ENCODE peak calls at places on chromosomes 11 and 22, in six cellular contexts. U is lung; T is right atrium auricular region; D is WTC11; S is cardiac fibroblast; K is CD4-positive, alpha-beta T cell. C is an unnamed sample.

GRCh38 chr11:93567406-93567819 is 24.2 kb upstream of the SMCO4 start:
- DNase-seq in U (peak), T (peak), D (no peak), S (peak), K (no peak), C (no peak)

GRCh38 chr11:28400236-28401100 is 292.3 kb downstream of the METTL15 start:
- DNase-seq in U (no peak), T (no peak), D (no peak), S (no peak), K (no peak), C (no peak)

GRCh38 chr11:6646631-6647281 is 8.9 kb downstream of the DCHS1 start:
- DNase-seq in U (no peak), T (peak), D (no peak), S (peak), K (no peak), C (no peak)

GRCh38 chr22:44107341-44107740 is 73.4 kb upstream of the PARVG start:
- DNase-seq in U (no peak), T (no peak), D (peak), S (no peak), K (no peak), C (peak)

GRCh38 chr11:3825473-3826154 is 15.1 kb downstream of the RHOG start:
- DNase-seq in U (no peak), T (no peak), D (no peak), S (no peak), K (no peak), C (no peak)

GRCh38 chr22:24156915-24157782 is 24.1 kb upstream of the SUSD2 start:
- DNase-seq in U (peak), T (peak), D (peak), S (peak), K (peak), C (no peak)

GRCh38 chr11:70270877-70271634 is 566 bp downstream of the PPFIA1 start:
- DNase-seq in U (peak), T (no peak), D (peak), S (peak), K (peak), C (peak)

GRCh38 chr22:27851974-27852713 is 50.6 kb upstream of the MN1 start:
- DNase-seq in U (no peak), T (no peak), D (no peak), S (peak), K (no peak), C (no peak)

GRCh38 chr11:112564228-112564955 is 303.7 kb upstream of the PLET1 start:
- DNase-seq in U (no peak), T (no peak), D (no peak), S (peak), K (no peak), C (no peak)

GRCh38 chr11:22797081-22797480 is 32.5 kb downstream of the SVIP start:
- DNase-seq in U (no peak), T (no peak), D (no peak), S (no peak), K (no peak), C (no peak)

GRCh38 chr22:28283025-28283654 is 364.1 kb upstream of the PITPNB start:
- DNase-seq in U (no peak), T (no peak), D (no peak), S (peak), K (no peak), C (no peak)

GRCh38 chr22:22110548-22111266 is 128.1 kb upstream of the TOP3B start:
- DNase-seq in U (no peak), T (no peak), D (peak), S (peak), K (no peak), C (no peak)

GRCh38 chr22:19042285-19043110 is 79.7 kb downstream of the DGCR2 start:
- DNase-seq in U (no peak), T (no peak), D (no peak), S (no peak), K (no peak), C (peak)

GRCh38 chr11:63892233-63892632 is 24.7 kb downstream of the RCOR2 start:
- DNase-seq in U (no peak), T (no peak), D (no peak), S (peak), K (no peak), C (no peak)

GRCh38 chr11:65286686-65287085 is 24.9 kb downstream of the POLA2 start:
- DNase-seq in U (no peak), T (no peak), D (no peak), S (no peak), K (no peak), C (no peak)

GRCh38 chr22:41498322-41498721 is 29.4 kb downstream of the ACO2 start:
- DNase-seq in U (no peak), T (no peak), D (no peak), S (peak), K (no peak), C (no peak)

GRCh38 chr11:2290351-2290841 is 11.3 kb downstream of the C11orf21 start:
- DNase-seq in U (no peak), T (peak), D (peak), S (no peak), K (no peak), C (no peak)

GRCh38 chr11:126348806-126349582 is 6.5 kb upstream of the ST3GAL4 start:
- DNase-seq in U (no peak), T (no peak), D (no peak), S (peak), K (no peak), C (peak)

GRCh38 chr11:74971424-74971823 is 17.3 kb upstream of the NEU3 start:
- DNase-seq in U (no peak), T (no peak), D (no peak), S (peak), K (no peak), C (no peak)

GRCh38 chr22:36682835-36683234 is 20.7 kb downstream of the CACNG2 start:
- DNase-seq in U (no peak), T (no peak), D (no peak), S (no peak), K (no peak), C (no peak)

GRCh38 chr22:37187552-37187890 is 526 bp downstream of the C1QTNF6 start:
- DNase-seq in U (no peak), T (no peak), D (no peak), S (peak), K (no peak), C (no peak)

GRCh38 chr11:65651589-65652510 is 10.9 kb downstream of the RELA start:
- DNase-seq in U (no peak), T (peak), D (no peak), S (peak), K (no peak), C (no peak)

GRCh38 chr11:69836401-69836800 is 17.2 kb upstream of the FGF3 start:
- DNase-seq in U (no peak), T (no peak), D (no peak), S (no peak), K (no peak), C (no peak)

GRCh38 chr11:67640021-67640757 is 626 bp upstream of the TBX10 start:
- DNase-seq in U (peak), T (no peak), D (peak), S (peak), K (peak), C (peak)

DNA sequence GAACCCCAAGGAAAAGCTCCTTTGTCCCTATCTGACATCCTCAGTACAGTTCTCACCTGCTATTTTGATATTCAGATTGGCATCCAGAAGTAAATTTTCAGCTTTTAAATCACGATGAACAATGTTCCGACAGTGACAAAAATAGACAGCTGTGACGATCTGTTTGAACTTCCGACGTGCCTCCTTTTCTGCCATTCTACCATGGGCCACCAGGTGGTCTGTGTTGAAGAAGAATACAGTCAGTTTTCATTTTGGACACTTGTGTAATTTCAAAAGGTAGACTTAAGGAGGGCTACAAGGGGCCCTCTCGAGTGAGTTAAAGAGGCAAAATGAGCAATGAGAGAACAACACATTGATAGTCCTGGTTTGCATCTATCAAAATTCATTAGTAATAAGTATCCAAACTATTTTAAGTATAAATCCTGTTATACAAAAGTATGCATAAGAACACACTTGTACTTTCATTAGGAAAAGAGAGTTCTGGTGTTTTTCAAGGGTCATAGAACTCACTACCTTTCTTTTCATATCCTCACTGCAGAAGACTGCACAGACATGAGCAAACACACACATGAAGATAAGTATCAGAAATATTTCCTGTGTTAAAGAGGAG is 89.8 kb upstream of the APOA1 start:
- DNase-seq in U (no peak), T (no peak), D (no peak), S (no peak), K (peak), C (no peak)
- TF ChIP-seq CTCF in U (no peak), T (no peak), D (no peak), S (peak), K (peak), C (peak)

GRCh38 chr11:118258410-118258809 is 5.7 kb downstream of the MPZL2 start:
- DNase-seq in U (no peak), T (no peak), D (no peak), S (no peak), K (no peak), C (no peak)
- TF ChIP-seq CTCF in U (no peak), T (no peak), D (no peak), S (peak), K (no peak), C (peak)

DNA sequence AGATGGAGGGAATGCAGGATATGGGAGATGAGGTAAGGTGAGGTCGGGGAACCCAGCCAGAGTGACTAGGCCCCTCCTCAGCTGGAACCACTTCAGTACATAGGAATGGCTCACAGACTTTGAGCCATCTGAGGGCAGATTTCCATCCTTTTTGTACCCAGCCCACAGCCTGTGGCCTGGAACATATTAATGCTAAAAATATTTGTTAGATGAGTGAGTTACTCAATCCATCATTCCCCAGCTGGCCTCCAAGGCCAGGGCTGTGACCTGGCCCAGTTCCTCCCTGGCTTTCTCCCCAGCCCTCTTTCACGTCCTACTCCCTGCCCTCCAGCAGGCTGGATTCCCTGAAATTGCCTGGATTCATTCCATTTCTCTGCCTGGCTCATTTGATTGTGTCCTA is 57.2 kb upstream of the PRDM11 start:
- DNase-seq in U (peak), T (peak), D (no peak), S (peak), K (no peak), C (no peak)
- TF ChIP-seq CTCF in U (no peak), T (no peak), D (no peak), S (no peak), K (no peak), C (no peak)

GRCh38 chr11:119316729-119317591 is at the start of gene MCAM:
- DNase-seq in U (no peak), T (no peak), D (peak), S (peak), K (no peak), C (no peak)

GRCh38 chr11:119314748-119315138 is 2.2 kb downstream of the MCAM start:
- DNase-seq in U (no peak), T (no peak), D (no peak), S (no peak), K (no peak), C (no peak)

GRCh38 chr11:119317592-119318239 is 786 bp upstream of the MCAM start:
- DNase-seq in U (no peak), T (no peak), D (no peak), S (peak), K (no peak), C (no peak)

GRCh38 chr11:119316017-119316728 is 757 bp downstream of the MCAM start:
- DNase-seq in U (no peak), T (no peak), D (no peak), S (no peak), K (no peak), C (no peak)

DNA sequence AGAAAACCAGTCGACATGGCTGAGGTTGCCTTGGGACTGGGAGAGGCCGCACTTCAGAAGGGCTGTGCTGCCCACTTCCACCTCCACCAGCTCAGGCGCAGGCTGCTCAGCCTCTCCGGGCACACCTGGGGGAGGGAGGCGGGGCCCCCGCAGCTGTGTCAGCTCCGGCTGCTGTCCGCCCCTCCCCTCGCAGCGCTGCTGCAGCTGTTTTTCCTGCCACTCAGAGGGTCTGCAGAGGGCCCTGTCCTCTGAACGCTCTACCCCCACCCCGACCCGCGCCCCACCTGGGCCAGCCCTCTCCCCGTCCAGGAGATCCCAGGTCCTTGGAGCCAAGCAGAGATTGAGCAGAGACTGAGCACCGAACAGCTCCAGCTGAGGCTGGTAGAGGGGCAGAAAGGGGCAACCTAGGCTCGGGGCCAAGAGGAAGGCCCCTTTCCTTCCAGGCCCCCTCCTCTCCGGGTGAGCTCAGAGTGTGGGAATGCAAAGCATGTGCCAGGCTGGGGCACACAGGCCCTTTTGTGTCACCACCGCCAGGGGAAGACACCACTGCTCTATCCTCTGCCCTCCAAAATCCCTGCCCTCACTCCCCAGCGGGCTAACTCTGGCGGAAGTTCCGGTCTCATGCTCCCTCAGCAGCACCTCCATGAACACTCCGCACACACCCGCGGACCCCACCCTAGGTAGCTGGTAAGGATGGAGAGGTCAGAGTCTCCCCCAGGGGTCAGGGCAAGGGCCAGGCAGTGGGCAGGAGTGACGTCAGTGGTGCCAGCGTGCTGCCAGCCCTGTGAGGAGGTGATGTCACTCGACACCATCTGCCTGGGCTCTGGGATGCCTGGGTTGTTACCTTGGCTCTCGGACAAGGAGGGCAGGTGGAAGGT is 1.6 kb downstream of the MCAM start:
- DNase-seq in U (no peak), T (no peak), D (peak), S (no peak), K (peak), C (no peak)
- TF ChIP-seq CTCF in U (no peak), T (no peak), D (no peak), S (no peak), K (no peak), C (peak)

GRCh38 chr22:46533434-46533833 is 4.0 kb downstream of the CELSR1 start:
- DNase-seq in U (peak), T (no peak), D (peak), S (no peak), K (no peak), C (peak)
- TF ChIP-seq CTCF in U (no peak), T (no peak), D (no peak), S (no peak), K (no peak), C (no peak)